ENCODE peak calls at places on chromosomes 7 and 10, in eight cellular contexts. A is activated B cell treated with CpG ODN at 0.5 μM for 24 hours, V is epithelial cell of esophagus, W is epithelial cell of proximal tubule, S is AG04450, Q is colonic mucosa, B is prostate gland, J is fibroblast of lung. Z is an unnamed sample.

GRCh38 chr10:98556061-98556460 is 109.3 kb upstream of the HPS1 start:
- DNase-seq in A (no peak), V (no peak), W (no peak), S (no peak), Q (no peak), B (no peak), J (no peak), Z (no peak)

GRCh38 chr7:493661-494251 is 25.9 kb downstream of the PDGFA start:
- DNase-seq in A (no peak), V (no peak), W (no peak), S (no peak), Q (no peak), B (no peak), J (no peak), Z (no peak)

GRCh38 chr7:42338231-42339222 is 101.5 kb upstream of the GLI3 start:
- DNase-seq in A (no peak), V (peak), W (no peak), S (no peak), Q (no peak), B (no peak), J (peak), Z (no peak)

GRCh38 chr10:47022311-47023131 is 111.3 kb downstream of the PTPN20 start:
- DNase-seq in A (peak), V (no peak), W (no peak), S (no peak), Q (no peak), B (no peak), J (peak), Z (peak)

GRCh38 chr7:46854958-46855473 is 726.9 kb downstream of the TNS3 start:
- DNase-seq in A (no peak), V (peak), W (no peak), S (no peak), Q (no peak), B (no peak), J (peak), Z (no peak)

GRCh38 chr10:132850246-132850645 is 64.3 kb upstream of the NKX6-2 start:
- DNase-seq in A (no peak), V (no peak), W (no peak), S (no peak), Q (peak), B (no peak), J (no peak), Z (no peak)

GRCh38 chr7:1349351-1349761 is 109.9 kb downstream of the MICALL2 start:
- DNase-seq in A (no peak), V (no peak), W (no peak), S (no peak), Q (no peak), B (no peak), J (no peak), Z (no peak)

GRCh38 chr7:424961-425793 is 94.5 kb downstream of the PDGFA start:
- DNase-seq in A (no peak), V (no peak), W (no peak), S (no peak), Q (no peak), B (no peak), J (no peak), Z (no peak)

GRCh38 chr7:27147211-27148030 is at the start of gene HOXA6:
- DNase-seq in A (no peak), V (peak), W (no peak), S (no peak), Q (peak), B (peak), J (peak), Z (no peak)

GRCh38 chr7:44264221-44264956 is 61.0 kb downstream of the CAMK2B start:
- DNase-seq in A (no peak), V (peak), W (no peak), S (no peak), Q (no peak), B (no peak), J (no peak), Z (no peak)

GRCh38 chr10:79060641-79061255 is 8.0 kb upstream of the ZMIZ1 start:
- DNase-seq in A (no peak), V (no peak), W (no peak), S (no peak), Q (no peak), B (no peak), J (no peak), Z (no peak)

GRCh38 chr7:67821116-67821515 is 824.5 kb downstream of the TYW1 start:
- DNase-seq in A (no peak), V (no peak), W (no peak), S (no peak), Q (no peak), B (no peak), J (peak), Z (no peak)

GRCh38 chr10:125014984-125015944 is 73.3 kb downstream of the ZRANB1 start:
- DNase-seq in A (no peak), V (no peak), W (no peak), S (no peak), Q (no peak), B (no peak), J (peak), Z (no peak)

GRCh38 chr7:161786-162185 is 30.6 kb upstream of the FAM20C start:
- DNase-seq in A (no peak), V (no peak), W (no peak), S (no peak), Q (no peak), B (no peak), J (no peak), Z (no peak)

GRCh38 chr7:155377837-155378579 is 79.9 kb upstream of the EN2 start:
- DNase-seq in A (no peak), V (peak), W (no peak), S (no peak), Q (no peak), B (no peak), J (no peak), Z (peak)

GRCh38 chr7:3670898-3671297 is 369.8 kb downstream of the SDK1 start:
- DNase-seq in A (no peak), V (no peak), W (no peak), S (no peak), Q (no peak), B (no peak), J (peak), Z (no peak)

GRCh38 chr10:48794074-48794473 is 109.4 kb downstream of the WDFY4 start:
- DNase-seq in A (no peak), V (peak), W (no peak), S (no peak), Q (no peak), B (no peak), J (no peak), Z (no peak)

GRCh38 chr7:144158861-144159260 is 24.4 kb upstream of the CTAGE4 start:
- DNase-seq in A (no peak), V (no peak), W (no peak), S (no peak), Q (no peak), B (no peak), J (no peak), Z (no peak)

GRCh38 chr7:90191648-90192047 is 19.9 kb upstream of the STEAP2 start:
- DNase-seq in A (no peak), V (no peak), W (no peak), S (no peak), Q (no peak), B (no peak), J (no peak), Z (no peak)

GRCh38 chr7:124202546-124202945 is 169.7 kb upstream of the TMEM229A start:
- DNase-seq in A (no peak), V (no peak), W (no peak), S (no peak), Q (no peak), B (no peak), J (no peak), Z (no peak)

GRCh38 chr10:114285961-114286441 is 46.9 kb downstream of the VWA2 start:
- DNase-seq in A (no peak), V (no peak), W (no peak), S (no peak), Q (no peak), B (no peak), J (no peak), Z (no peak)

GRCh38 chr10:88232029-88232895 is 350.9 kb downstream of the RNLS start:
- DNase-seq in A (no peak), V (no peak), W (no peak), S (no peak), Q (peak), B (no peak), J (peak), Z (no peak)

GRCh38 chr10:22379059-22379458 is 33.8 kb downstream of the SPAG6 start:
- DNase-seq in A (no peak), V (no peak), W (no peak), S (no peak), Q (no peak), B (no peak), J (no peak), Z (no peak)

GRCh38 chr7:143104759-143105158 is 27.1 kb upstream of the PIP start:
- DNase-seq in A (no peak), V (no peak), W (no peak), S (no peak), Q (no peak), B (no peak), J (no peak), Z (no peak)

GRCh38 chr10:57593983-57594573 is 673.6 kb downstream of the IPMK start:
- DNase-seq in A (no peak), V (no peak), W (no peak), S (no peak), Q (no peak), B (no peak), J (no peak), Z (no peak)
- TF ChIP-seq CTCF in A (no peak), V (no peak), W (no peak), S (no peak), Q (no peak), B (no peak), J (no peak), Z (peak)

GRCh38 chr10:72694476-72695369 is 2.8 kb downstream of the MCU start:
- DNase-seq in A (no peak), V (peak), W (no peak), S (no peak), Q (no peak), B (peak), J (peak), Z (peak)
- TF ChIP-seq CTCF in A (no peak), V (peak), W (peak), S (peak), Q (peak), B (peak), J (peak), Z (no peak)

DNA sequence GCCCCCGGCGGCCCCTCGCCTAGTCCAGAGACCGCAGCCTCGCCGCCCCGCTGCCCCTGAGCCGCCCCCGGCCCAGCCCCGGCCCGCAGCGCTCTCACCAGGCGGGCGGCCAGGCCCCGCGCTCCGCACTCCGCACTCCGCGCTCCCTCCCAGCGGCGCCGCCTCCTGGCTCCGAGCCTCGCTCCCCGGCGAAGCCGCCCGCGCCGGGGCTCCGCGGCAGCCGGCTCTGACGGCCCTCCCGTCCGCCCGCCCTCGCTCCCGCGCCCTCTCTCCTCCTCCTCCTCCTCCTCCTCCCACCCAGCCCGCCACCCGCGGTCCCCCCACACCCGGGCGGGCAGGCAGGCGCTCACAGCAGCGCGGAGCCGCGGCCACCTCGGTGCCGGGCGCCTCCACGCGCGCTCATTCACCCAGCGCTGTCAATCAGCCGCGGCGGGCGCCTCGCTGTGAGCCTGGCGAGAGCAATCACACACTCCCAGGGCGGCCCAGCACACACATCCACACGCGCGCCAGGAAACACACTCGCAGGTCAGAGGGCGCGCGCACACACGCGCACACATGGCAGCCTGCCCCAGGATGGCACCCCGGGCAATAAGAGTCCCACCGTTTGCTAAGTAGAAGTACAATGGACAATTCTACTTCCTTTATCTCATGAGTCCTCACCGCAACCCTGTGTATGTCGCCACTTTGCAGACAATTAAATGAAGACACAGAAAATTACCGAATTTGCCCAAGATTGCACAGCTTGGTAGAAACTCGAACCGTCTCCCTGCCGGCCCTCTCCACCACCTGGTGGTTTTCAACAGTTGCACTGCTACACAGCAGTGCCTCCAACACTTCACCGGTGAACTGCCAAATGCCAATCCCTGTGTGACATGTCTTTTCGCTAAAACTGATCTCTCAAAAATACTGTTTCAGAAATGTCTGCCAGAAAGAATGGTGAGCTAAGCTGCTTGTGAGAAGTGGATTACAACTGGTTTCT is at the start of gene PRRT4:
- DNase-seq in A (no peak), V (peak), W (no peak), S (no peak), Q (no peak), B (no peak), J (no peak), Z (peak)
- TF ChIP-seq CTCF in A (no peak), V (peak), W (no peak), S (peak), Q (no peak), B (no peak), J (no peak), Z (no peak)

GRCh38 chr10:93413252-93413689 is 68.9 kb downstream of the MYOF start:
- DNase-seq in A (no peak), V (peak), W (no peak), S (no peak), Q (no peak), B (no peak), J (no peak), Z (no peak)

GRCh38 chr10:93417264-93417663 is 64.9 kb downstream of the MYOF start:
- DNase-seq in A (no peak), V (no peak), W (no peak), S (no peak), Q (no peak), B (no peak), J (no peak), Z (no peak)

GRCh38 chr10:93416824-93417223 is 65.3 kb downstream of the MYOF start:
- DNase-seq in A (no peak), V (no peak), W (no peak), S (no peak), Q (no peak), B (no peak), J (no peak), Z (no peak)

GRCh38 chr10:93417886-93418285 is 64.2 kb downstream of the MYOF start:
- DNase-seq in A (no peak), V (no peak), W (no peak), S (no peak), Q (no peak), B (no peak), J (no peak), Z (no peak)

DNA sequence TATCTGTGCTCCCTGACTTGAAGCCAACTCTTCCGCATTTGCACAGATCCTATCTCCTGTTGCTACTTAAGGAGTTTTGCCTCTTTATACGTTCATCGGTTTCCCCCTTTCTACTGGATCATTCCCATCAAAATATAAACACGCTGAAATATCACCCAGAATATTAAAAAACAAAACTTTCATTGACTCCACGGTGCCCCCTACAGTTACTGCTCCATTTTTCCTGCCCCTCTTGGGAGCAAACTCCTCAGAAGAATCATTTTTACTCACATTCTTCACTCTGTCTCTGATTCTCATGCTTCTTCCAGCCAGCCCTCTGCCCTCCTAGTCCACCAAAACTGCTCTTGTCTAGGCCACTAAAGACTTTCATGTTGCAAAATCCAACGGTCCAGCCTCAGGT is 66.4 kb downstream of the MYOF start:
- DNase-seq in A (no peak), V (no peak), W (no peak), S (no peak), Q (no peak), B (no peak), J (no peak), Z (no peak)
- TF ChIP-seq CTCF in A (no peak), V (no peak), W (peak), S (peak), Q (no peak), B (no peak), J (no peak), Z (no peak)

GRCh38 chr7:136183981-136184380 is 206.8 kb upstream of the MTPN start:
- DNase-seq in A (no peak), V (no peak), W (no peak), S (no peak), Q (no peak), B (no peak), J (peak), Z (peak)
- TF ChIP-seq CTCF in A (no peak), V (no peak), W (peak), S (peak), Q (no peak), B (no peak), J (peak), Z (no peak)

GRCh38 chr7:157758468-157759245 is 421.9 kb downstream of the DNAJB6 start:
- DNase-seq in A (no peak), V (no peak), W (no peak), S (no peak), Q (no peak), B (no peak), J (no peak), Z (no peak)

GRCh38 chr7:157762824-157763223 is 426.0 kb downstream of the DNAJB6 start:
- DNase-seq in A (no peak), V (no peak), W (no peak), S (no peak), Q (no peak), B (no peak), J (no peak), Z (no peak)

GRCh38 chr7:157757776-157758467 is 421.1 kb downstream of the DNAJB6 start:
- DNase-seq in A (no peak), V (no peak), W (no peak), S (no peak), Q (no peak), B (no peak), J (no peak), Z (no peak)

GRCh38 chr7:157759246-157759805 is 422.5 kb downstream of the DNAJB6 start:
- DNase-seq in A (no peak), V (no peak), W (no peak), S (no peak), Q (no peak), B (no peak), J (no peak), Z (no peak)

GRCh38 chr7:157760004-157760730 is 423.4 kb downstream of the DNAJB6 start:
- DNase-seq in A (no peak), V (no peak), W (no peak), S (no peak), Q (no peak), B (no peak), J (no peak), Z (no peak)
- TF ChIP-seq CTCF in A (no peak), V (no peak), W (no peak), S (no peak), Q (no peak), B (no peak), J (no peak), Z (no peak)

GRCh38 chr10:19169684-19170083 is 121.1 kb downstream of the MALRD1 start:
- DNase-seq in A (no peak), V (peak), W (peak), S (no peak), Q (no peak), B (no peak), J (peak), Z (no peak)

GRCh38 chr10:19164461-19164860 is 115.9 kb downstream of the MALRD1 start:
- DNase-seq in A (no peak), V (peak), W (no peak), S (no peak), Q (no peak), B (no peak), J (no peak), Z (no peak)

GRCh38 chr10:19168584-19168983 is 120.0 kb downstream of the MALRD1 start:
- DNase-seq in A (no peak), V (no peak), W (no peak), S (no peak), Q (no peak), B (no peak), J (peak), Z (peak)
- TF ChIP-seq CTCF in A (no peak), V (peak), W (peak), S (peak), Q (no peak), B (no peak), J (no peak), Z (peak)

GRCh38 chr7:7181519-7182155 is 707 bp upstream of the C1GALT1 start:
- DNase-seq in A (peak), V (peak), W (peak), S (no peak), Q (peak), B (peak), J (peak), Z (peak)

GRCh38 chr7:7180725-7181428 is 1.5 kb upstream of the C1GALT1 start:
- DNase-seq in A (no peak), V (no peak), W (no peak), S (no peak), Q (no peak), B (no peak), J (no peak), Z (peak)

GRCh38 chr7:7183833-7184463 is 1.6 kb downstream of the C1GALT1 start:
- DNase-seq in A (no peak), V (peak), W (no peak), S (no peak), Q (no peak), B (no peak), J (peak), Z (no peak)

GRCh38 chr7:7183061-7183832 is 903 bp downstream of the C1GALT1 start:
- DNase-seq in A (peak), V (peak), W (no peak), S (no peak), Q (peak), B (peak), J (peak), Z (no peak)

DNA sequence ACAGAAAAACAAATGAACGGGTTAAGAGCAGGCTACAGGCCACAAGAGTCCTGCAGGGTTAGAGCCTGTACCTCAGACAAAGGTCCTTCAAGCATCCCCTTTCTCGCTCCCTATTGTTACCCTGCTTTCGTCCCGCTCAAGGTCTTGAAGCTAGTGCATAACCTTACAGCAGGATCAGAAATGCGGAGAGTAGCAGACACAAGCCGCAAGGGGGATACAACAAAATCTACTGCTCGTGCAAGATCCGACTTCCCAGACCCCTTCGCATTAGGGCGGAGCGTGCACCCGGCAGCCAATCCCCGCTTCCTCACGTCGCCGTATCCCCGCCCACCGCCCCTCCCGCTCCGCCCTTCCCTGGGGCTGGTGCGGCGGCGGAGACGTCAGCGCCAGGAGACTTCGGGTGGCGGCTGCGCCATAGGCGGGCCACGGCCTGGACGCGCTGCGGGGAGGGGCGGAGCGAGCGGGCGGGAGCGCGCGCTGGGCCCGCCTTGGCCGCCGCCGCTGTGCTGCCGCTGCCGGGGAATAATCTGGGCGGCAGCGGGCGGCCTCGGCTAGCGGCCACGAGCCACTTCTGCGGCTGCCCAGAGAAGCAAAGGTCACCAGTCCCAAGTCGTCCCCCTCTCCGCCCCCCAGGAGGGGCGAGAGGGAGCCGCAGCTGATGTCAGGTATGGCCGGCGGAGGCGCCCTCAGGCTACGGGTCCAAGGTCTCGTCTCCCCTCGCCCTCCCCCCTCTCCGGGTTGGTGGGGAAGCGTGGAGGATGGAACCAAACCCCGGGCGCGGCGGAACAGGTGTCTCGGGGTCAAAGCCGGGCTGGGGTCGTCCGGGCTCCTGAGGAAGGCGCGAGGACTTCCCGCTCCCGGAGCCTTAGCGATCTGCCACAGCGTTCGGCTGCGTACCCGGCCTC is at the start of gene C1GALT1:
- DNase-seq in A (peak), V (peak), W (peak), S (peak), Q (peak), B (peak), J (peak), Z (peak)
- TF ChIP-seq CTCF in A (no peak), V (peak), W (peak), S (peak), Q (no peak), B (peak), J (peak), Z (peak)